ENCODE peak calls at places on chromosomes 7 and 10, in four cellular contexts. One of them, this sample, is unnamed.

GRCh38 chr10:25766687-25767221 is 167.3 kb upstream of the MYO3A start:
- DNase-seq in GM12878: no peak
- DNase-seq in IMR-90: no peak
- DNase-seq in K562: peak; percentile 82
- DNase-seq in this sample: peak; percentile 84

GRCh38 chr7:74283858-74284447 is 5.3 kb upstream of the CLIP2 start:
- DNase-seq in GM12878: no peak
- DNase-seq in K562: peak; percentile 12
- DNase-seq in IMR-90: peak; percentile 55
- DNase-seq in this sample: no peak

GRCh38 chr10:59393349-59393748 is 31.0 kb upstream of the FAM13C start:
- DNase-seq in IMR-90: peak; percentile 47
- DNase-seq in K562: no peak
- DNase-seq in GM12878: no peak
- DNase-seq in this sample: no peak

GRCh38 chr10:87942884-87943527 is 79.6 kb downstream of the PTEN start:
- DNase-seq in IMR-90: peak; percentile 82
- DNase-seq in GM12878: no peak
- DNase-seq in K562: no peak
- DNase-seq in this sample: no peak

GRCh38 chr7:139095194-139095659 is 14.3 kb downstream of the ZC3HAV1 start:
- DNase-seq in GM12878: peak; percentile 88
- DNase-seq in IMR-90: no peak
- DNase-seq in K562: peak; percentile 64
- DNase-seq in this sample: no peak

GRCh38 chr7:139525239-139525638 is 1.8 kb downstream of the CLEC2L start:
- DNase-seq in K562: no peak
- DNase-seq in IMR-90: no peak
- DNase-seq in GM12878: no peak
- DNase-seq in this sample: no peak

GRCh38 chr10:118962159-118962863 is 67.2 kb upstream of the NANOS1 start:
- DNase-seq in GM12878: no peak
- DNase-seq in IMR-90: no peak
- DNase-seq in K562: no peak
- DNase-seq in this sample: no peak

GRCh38 chr10:34966440-34966839 is 123.7 kb downstream of the CUL2 start:
- DNase-seq in IMR-90: peak; percentile 62
- DNase-seq in GM12878: no peak
- DNase-seq in K562: no peak
- DNase-seq in this sample: no peak

GRCh38 chr7:69517985-69518731 is 80.1 kb upstream of the AUTS2 start:
- DNase-seq in GM12878: no peak
- DNase-seq in IMR-90: no peak
- DNase-seq in K562: no peak
- DNase-seq in this sample: peak; percentile 69

DNA sequence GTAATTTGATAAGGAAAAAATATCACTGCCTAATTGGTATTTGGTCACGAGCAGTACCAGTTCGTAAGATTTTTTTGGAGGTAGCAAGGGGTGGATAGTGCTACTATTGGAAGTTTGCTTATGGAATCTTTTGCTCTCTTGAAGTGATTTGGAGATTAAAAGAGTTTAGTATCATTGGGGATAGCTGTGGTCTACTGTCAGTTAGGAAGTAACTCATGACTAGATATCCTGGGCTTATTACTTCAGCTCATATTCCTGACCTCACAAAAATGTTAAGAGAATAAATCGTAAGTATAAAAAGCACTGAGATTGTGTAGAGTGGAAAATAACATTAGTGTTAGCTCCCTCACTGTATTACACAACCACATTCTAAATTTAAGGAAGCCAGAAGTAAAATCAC is 22.5 kb downstream of the SGPL1 start:
- DNase-seq in IMR-90: no peak
- DNase-seq in GM12878: no peak
- DNase-seq in K562: no peak
- DNase-seq in this sample: no peak
- TF ChIP-seq CHD1 in IMR-90: no peak
- TF ChIP-seq CHD1 in GM12878: no peak
- TF ChIP-seq CHD1 in K562: no peak
- TF ChIP-seq CHD1 in this sample: no peak

DNA sequence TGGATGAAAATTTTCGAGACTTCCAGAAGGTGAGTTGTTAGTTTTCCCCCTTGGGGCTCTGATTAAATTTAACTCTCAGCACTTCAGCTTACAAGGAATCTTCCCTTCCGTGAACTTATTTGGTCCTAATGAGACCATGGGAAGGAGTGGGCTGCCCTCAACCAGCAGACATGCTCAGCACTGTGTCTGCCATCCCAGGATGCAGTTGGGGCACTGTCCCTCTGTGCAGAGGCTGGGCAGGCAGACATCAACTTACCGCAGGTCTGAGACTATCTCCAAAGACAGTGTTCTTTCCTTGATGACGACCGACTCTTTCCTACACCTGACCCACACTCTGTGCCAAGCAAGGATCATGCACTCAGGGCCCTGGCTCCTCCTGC is 36.7 kb downstream of the VOPP1 start:
- DNase-seq in GM12878: no peak
- DNase-seq in IMR-90: no peak
- DNase-seq in K562: no peak
- DNase-seq in this sample: no peak
- TF ChIP-seq CHD1 in GM12878: no peak
- TF ChIP-seq CHD1 in IMR-90: no peak
- TF ChIP-seq CHD1 in K562: no peak
- TF ChIP-seq CHD1 in this sample: no peak

GRCh38 chr7:77454802-77455201 is 38.7 kb upstream of the GSAP start:
- DNase-seq in GM12878: no peak
- DNase-seq in K562: no peak
- DNase-seq in IMR-90: no peak
- DNase-seq in this sample: no peak
- TF ChIP-seq CHD1 in GM12878: no peak
- TF ChIP-seq CHD1 in K562: no peak
- TF ChIP-seq CHD1 in IMR-90: no peak
- TF ChIP-seq CHD1 in this sample: no peak

DNA sequence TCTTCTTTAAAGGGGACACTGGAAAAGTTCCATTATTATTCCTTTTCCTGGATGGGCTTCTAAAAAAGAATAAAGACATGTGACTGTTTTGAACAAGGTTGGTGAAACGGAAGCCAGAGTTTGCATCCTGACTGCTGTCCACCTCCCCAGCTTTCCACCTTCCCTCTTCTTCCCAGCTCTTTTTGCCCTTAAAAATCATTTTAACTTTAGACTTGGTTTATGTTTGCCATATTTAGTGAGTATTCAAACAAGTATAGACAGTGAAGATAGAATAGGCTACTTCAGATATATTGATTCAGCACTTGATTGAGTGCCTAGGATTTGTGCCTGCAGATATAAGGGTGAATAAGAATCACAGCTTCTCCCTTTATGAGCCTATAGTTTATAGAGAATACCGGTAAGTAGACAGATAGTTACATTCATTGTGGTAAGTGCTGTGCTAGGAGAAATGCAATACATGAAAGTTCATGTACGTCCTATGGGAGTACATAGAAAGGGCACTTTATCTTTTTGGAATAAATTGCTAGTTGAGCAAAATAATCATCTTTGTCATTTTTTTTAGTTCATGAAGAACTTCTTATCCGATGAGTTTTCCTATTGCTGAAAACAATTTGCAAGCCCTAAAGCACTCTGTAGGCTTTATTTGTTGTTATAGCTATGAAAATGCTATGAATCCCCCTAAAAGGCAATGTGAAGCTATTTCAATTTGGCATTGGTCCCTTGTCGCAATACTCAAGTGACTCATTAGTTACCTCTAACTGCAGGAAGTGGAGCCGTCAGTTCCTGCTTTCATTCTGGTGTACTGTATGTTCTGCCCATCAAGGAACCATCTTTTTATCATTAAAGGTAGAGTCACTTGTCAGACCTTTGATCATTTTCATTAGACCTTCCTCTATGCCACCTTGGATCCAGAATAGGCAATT is 57.2 kb upstream of the STRIP2 start:
- DNase-seq in K562: no peak
- DNase-seq in IMR-90: peak; percentile 65
- DNase-seq in GM12878: no peak
- DNase-seq in this sample: no peak
- TF ChIP-seq CHD1 in K562: no peak
- TF ChIP-seq CHD1 in IMR-90: no peak
- TF ChIP-seq CHD1 in GM12878: no peak
- TF ChIP-seq CHD1 in this sample: no peak

DNA sequence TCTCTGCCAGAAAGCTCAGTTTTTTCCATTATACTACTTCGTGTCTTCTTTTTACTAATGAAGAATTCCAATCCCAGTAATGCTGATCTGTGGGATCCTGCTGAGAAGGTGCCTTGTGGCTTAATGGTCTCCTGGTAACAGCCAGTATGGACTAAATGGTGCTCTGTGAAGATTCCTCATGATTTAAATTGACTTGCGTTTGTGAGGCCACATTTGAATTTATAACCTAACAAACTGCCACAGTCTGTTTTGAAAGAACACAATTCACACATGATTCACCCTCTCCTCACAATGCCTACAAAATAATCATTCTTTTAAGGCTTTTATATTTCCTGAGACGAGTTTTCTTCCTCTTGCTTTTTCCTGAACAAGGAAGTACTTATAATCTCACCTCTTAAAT is 140.0 kb downstream of the MBL2 start:
- DNase-seq in K562: no peak
- DNase-seq in IMR-90: no peak
- DNase-seq in GM12878: no peak
- DNase-seq in this sample: no peak
- TF ChIP-seq CHD1 in K562: no peak
- TF ChIP-seq CHD1 in IMR-90: no peak
- TF ChIP-seq CHD1 in GM12878: no peak
- TF ChIP-seq CHD1 in this sample: no peak

GRCh38 chr7:150986556-150986955 is 4.3 kb upstream of the NOS3 start:
- DNase-seq in K562: no peak
- DNase-seq in IMR-90: no peak
- DNase-seq in GM12878: no peak
- DNase-seq in this sample: no peak

GRCh38 chr7:150983893-150984368 is 5.8 kb upstream of the KCNH2 start:
- DNase-seq in K562: peak; percentile 72
- DNase-seq in IMR-90: peak; percentile 31
- DNase-seq in GM12878: no peak
- DNase-seq in this sample: peak; percentile 78

GRCh38 chr7:150989456-150989855 is 1.4 kb upstream of the NOS3 start:
- DNase-seq in GM12878: no peak
- DNase-seq in K562: no peak
- DNase-seq in IMR-90: no peak
- DNase-seq in this sample: no peak

GRCh38 chr7:150988230-150989226 is 2.3 kb upstream of the NOS3 start:
- DNase-seq in IMR-90: no peak
- DNase-seq in GM12878: no peak
- DNase-seq in K562: peak; percentile 92
- DNase-seq in this sample: peak; percentile 98

DNA sequence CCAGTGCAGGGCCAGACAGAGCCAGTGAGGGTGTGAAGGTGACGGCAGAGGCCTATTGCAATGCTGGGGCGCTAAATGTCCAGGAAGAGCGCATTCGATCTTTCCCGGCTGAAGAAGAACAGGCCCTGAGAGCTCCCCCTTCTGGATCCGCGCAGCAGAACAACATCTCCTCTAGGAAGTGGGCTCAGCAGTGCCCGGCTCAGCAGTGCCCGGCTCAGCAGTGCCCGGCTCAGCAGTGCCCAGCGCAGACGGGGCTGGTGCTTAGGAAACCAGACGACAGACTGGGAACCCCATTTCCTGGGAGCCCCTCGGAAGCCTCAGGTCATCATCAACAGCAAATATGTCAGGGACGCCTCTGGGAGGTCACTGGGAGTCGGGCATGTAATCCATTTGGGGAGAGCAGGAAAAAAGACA is 4.7 kb upstream of the NOS3 start:
- DNase-seq in K562: peak; percentile 80
- DNase-seq in IMR-90: peak; percentile 48
- DNase-seq in GM12878: no peak
- DNase-seq in this sample: no peak
- TF ChIP-seq CHD1 in K562: no peak
- TF ChIP-seq CHD1 in IMR-90: no peak
- TF ChIP-seq CHD1 in GM12878: no peak
- TF ChIP-seq CHD1 in this sample: no peak

This sample was measured in H1.